ENCODE peak calls at places on chromosomes 16 and 17, in five cellular contexts. N, L, D, J and Q are unnamed samples. For H3K4me1, the result is how much of the 10 kb centered on the place peaks cover.

GRCh38 chr17:19579867-19580565 is 46.4 kb downstream of the SLC47A1 start:
- DNase-seq in L (no peak), D (no peak), N (no peak), J (no peak), Q (peak)

GRCh38 chr17:69018687-69019086 is 42.0 kb downstream of the ABCA9 start:
- DNase-seq in D (no peak), L (no peak), J (no peak), N (no peak), Q (no peak)

GRCh38 chr16:62064173-62064572 is 27.9 kb upstream of the CDH8 start:
- DNase-seq in L (no peak), J (no peak), D (no peak), N (no peak), Q (no peak)

GRCh38 chr16:70695351-70696070 is 9.7 kb upstream of the MTSS2 start:
- DNase-seq in L (no peak), J (peak), D (no peak), N (no peak), Q (peak)

GRCh38 chr17:81636505-81637288 is at the start of the genes NPLOC4 and TSPAN10:
- DNase-seq in D (peak), L (no peak), N (peak), J (peak), Q (peak)

GRCh38 chr17:66466933-66467367 is 164.5 kb downstream of the PRKCA start:
- DNase-seq in N (no peak), J (peak), D (peak), L (no peak), Q (peak)

GRCh38 chr17:80101160-80101945 is at the start of gene GAA:
- DNase-seq in D (peak), N (peak), L (no peak), J (peak), Q (peak)

GRCh38 chr16:29729116-29729521 is 16.7 kb downstream of the C16orf54 start:
- DNase-seq in D (peak), L (no peak), J (no peak), N (no peak), Q (no peak)

GRCh38 chr16:15604460-15605390 is 38.2 kb downstream of the MARF1 start:
- DNase-seq in D (no peak), J (no peak), N (no peak), L (no peak), Q (no peak)

GRCh38 chr17:51275381-51275780 is 15.0 kb downstream of the UTP18 start:
- DNase-seq in L (no peak), D (peak), J (no peak), N (no peak), Q (no peak)

GRCh38 chr16:86093801-86094750 is 195.1 kb downstream of the IRF8 start:
- DNase-seq in J (peak), D (no peak), L (no peak), N (no peak), Q (no peak)

GRCh38 chr16:6558133-6558532 is 774.5 kb upstream of the RBFOX1 start:
- DNase-seq in N (no peak), D (no peak), J (no peak), L (no peak), Q (no peak)

GRCh38 chr17:80265205-80266068 is 4.8 kb downstream of the RNF213 start:
- DNase-seq in L (no peak), D (no peak), J (no peak), N (no peak), Q (no peak)

GRCh38 chr16:83245061-83245460 is 562.7 kb upstream of the HSBP1 start:
- DNase-seq in D (peak), N (no peak), J (no peak), L (no peak), Q (no peak)

GRCh38 chr17:42000399-42001076 is 16.7 kb downstream of the DNAJC7 start:
- DNase-seq in L (no peak), N (no peak), D (no peak), J (no peak), Q (no peak)

GRCh38 chr16:77897831-77898540 is 109.6 kb downstream of the VAT1L start:
- DNase-seq in N (no peak), L (no peak), D (peak), J (no peak), Q (no peak)

GRCh38 chr16:77896357-77896972 is 108.1 kb downstream of the VAT1L start:
- DNase-seq in N (no peak), D (no peak), L (no peak), J (no peak), Q (no peak)

GRCh38 chr16:77899416-77899815 is 111.1 kb downstream of the VAT1L start:
- DNase-seq in D (no peak), N (no peak), L (no peak), J (no peak), Q (no peak)

GRCh38 chr16:77898671-77899211 is 110.4 kb downstream of the VAT1L start:
- DNase-seq in D (peak), L (no peak), N (no peak), J (no peak), Q (peak)

DNA sequence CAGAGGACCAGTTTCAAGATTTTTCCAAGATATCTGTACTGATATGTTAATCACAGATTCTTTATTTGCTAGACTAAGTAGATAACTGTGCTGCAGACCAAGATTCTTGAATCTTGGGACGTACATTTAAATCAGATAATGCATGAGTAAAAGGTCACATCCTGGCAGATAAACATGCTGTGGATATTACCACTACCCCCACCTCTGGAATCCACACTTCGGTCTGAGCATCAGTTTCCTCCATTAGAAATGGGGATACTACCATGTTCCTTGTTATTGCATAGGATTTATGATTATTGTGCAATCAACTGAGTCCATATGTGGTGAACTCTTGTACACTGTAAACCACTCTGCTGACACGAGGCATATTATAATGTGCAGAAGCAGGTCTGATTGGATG is 108.7 kb downstream of the VAT1L start:
- DNase-seq in D (peak), N (no peak), L (no peak), J (no peak), Q (no peak)
- TF ChIP-seq POLR2A in D (no peak), N (no peak), L (no peak), J (no peak), Q (no peak)

DNA sequence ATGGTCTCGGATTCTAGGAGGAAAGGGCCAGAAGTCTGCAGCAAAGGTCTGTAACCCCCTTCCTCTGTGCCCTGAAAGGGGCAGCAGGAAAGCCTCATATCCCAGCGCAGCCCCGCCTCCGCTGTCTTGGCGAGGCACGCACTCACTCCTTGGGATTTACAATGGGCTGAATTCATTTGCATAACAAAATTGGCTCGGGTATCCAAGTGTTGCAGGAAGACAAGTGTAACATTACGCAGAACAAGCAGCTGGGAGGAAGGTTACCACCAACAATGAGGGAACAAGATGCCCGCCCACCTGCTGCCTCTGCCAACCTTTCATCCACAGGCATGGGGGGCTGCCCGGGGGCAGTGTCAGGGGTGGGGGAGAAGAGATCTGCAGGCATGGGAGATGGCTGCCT is 130.4 kb downstream of the MRM1 start:
- DNase-seq in J (no peak), D (no peak), N (no peak), L (no peak), Q (no peak)
- H3K4me1 ChIP-seq in J (under half), D (under half), N (under half), L (under half), Q (under half)

GRCh38 chr17:1001640-1002411 is 4.9 kb downstream of the TIMM22 start:
- DNase-seq in D (peak), N (peak), J (no peak), L (no peak), Q (peak)

GRCh38 chr17:1002771-1003555 is 6.0 kb downstream of the TIMM22 start:
- DNase-seq in L (no peak), D (peak), J (no peak), N (no peak), Q (peak)

GRCh38 chr17:998111-998510 is 1.2 kb downstream of the TIMM22 start:
- DNase-seq in D (no peak), N (no peak), J (no peak), L (no peak), Q (no peak)

GRCh38 chr17:1002412-1002753 is 5.5 kb downstream of the TIMM22 start:
- DNase-seq in D (peak), L (no peak), N (no peak), J (no peak), Q (no peak)

GRCh38 chr17:1000597-1001490 is 3.9 kb downstream of the TIMM22 start:
- DNase-seq in L (no peak), J (no peak), D (peak), N (no peak), Q (peak)
- H3K4me3 ChIP-seq in L (no peak), J (no peak), D (no peak), N (no peak), Q (no peak)

DNA sequence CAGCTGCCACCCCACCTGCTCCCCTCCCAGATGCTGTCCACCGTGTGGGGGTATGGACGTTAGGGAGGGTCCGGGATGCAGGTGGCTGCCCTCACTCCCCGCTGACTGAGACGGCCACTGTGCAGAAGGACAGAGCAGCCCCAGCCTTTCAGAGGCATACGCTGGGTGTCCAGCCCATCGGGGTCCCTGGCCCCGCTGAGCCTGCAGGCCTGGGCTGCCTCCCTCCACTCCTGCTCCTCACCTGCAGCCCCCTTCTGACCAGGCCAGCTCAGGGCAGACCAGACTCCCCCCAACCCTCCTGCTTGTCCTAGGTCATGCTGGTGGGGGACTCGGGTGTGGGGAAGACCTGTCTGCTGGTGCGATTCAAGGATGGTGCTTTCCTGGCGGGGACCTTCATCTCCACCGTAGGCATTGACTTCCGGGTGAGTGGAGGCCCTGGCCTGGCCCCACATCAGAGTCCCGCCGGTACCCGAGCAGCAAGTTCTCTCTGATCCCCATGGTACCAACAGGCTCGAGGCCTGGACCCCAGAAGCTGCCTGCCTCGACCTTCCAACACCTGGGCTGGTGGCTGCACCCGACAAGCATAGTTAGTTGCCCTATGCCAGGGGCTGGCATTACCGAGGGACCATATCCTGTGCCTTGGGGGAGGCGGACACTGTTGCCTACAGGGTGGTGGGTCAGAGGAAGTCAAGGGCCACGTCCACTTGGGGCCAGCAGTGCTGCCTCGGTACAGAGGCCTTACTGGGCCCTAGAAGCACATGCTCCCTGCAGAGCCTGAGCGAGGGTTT is 1.4 kb downstream of the RAB26 start:
- DNase-seq in L (no peak), J (no peak), N (no peak), D (no peak), Q (no peak)
- TF ChIP-seq POLR2A in L (no peak), J (no peak), N (no peak), D (no peak), Q (no peak)

GRCh38 chr17:63276821-63277220 is 169.3 kb downstream of the CYB561 start:
- DNase-seq in J (no peak), N (no peak), L (no peak), D (no peak), Q (no peak)
- H3K4me1 ChIP-seq in J (under half), N (under half), L (under half), D (under half), Q (under half)

GRCh38 chr17:21376835-21377690 is 906 bp downstream of the KCNJ12 start:
- DNase-seq in J (no peak), D (peak), L (no peak), N (no peak), Q (no peak)

GRCh38 chr17:21376585-21376834 is 353 bp downstream of the KCNJ12 start:
- DNase-seq in N (no peak), J (no peak), D (no peak), L (no peak), Q (no peak)

GRCh38 chr17:21379080-21379711 is 3.0 kb downstream of the KCNJ12 start:
- DNase-seq in L (no peak), J (peak), D (no peak), N (no peak), Q (no peak)

GRCh38 chr17:21378553-21378952 is 2.4 kb downstream of the KCNJ12 start:
- DNase-seq in N (no peak), J (no peak), L (no peak), D (no peak), Q (no peak)

GRCh38 chr17:21377821-21378396 is 1.8 kb downstream of the KCNJ12 start:
- DNase-seq in D (no peak), N (no peak), L (no peak), J (no peak), Q (no peak)
- H3K4me3 ChIP-seq in D (no peak), N (peak), L (peak), J (no peak), Q (no peak)

GRCh38 chr16:4688674-4689045 is 4.7 kb upstream of the NUDT16L1 start:
- DNase-seq in L (no peak), N (no peak), D (no peak), J (no peak), Q (no peak)

GRCh38 chr16:4687416-4687815 is 5.9 kb upstream of the NUDT16L1 start:
- DNase-seq in L (no peak), D (no peak), J (no peak), N (no peak), Q (no peak)

GRCh38 chr16:4687946-4688673 is 5.3 kb upstream of the NUDT16L1 start:
- DNase-seq in D (no peak), J (no peak), N (no peak), L (no peak), Q (peak)

GRCh38 chr16:4689864-4690704 is 3.3 kb upstream of the NUDT16L1 start:
- DNase-seq in N (no peak), J (no peak), L (no peak), D (no peak), Q (no peak)

DNA sequence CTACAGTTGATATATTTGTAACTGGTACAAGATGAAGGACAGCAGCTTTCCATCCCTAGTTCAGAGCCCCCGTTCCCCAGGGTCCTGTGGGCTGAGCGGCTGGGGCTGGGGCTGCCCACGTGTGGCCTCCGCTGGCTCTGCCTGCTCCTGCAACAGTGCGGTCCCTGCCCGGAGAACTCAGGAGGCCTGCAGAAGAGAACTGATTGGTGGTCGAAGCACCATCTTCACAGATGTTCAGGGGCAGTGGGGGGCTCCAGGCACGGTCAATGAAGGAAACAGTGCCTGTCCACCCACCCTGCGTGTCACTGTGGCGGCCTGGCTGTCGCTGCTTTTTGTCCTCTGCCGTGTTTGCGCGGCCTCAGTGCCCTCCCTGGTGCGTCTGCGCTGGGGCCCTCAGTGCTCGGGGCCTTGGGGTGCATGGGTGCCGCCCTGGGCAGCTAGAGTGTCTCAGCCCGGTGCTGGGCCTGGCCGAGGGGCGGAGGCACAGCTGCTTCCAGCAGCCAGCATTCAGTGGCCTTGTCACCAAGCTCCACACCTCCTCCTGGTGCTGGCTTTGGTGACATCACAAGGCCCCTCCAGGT is 4.2 kb upstream of the NUDT16L1 start:
- DNase-seq in N (no peak), J (no peak), L (no peak), D (no peak), Q (peak)
- TF ChIP-seq POLR2A in N (no peak), J (no peak), L (no peak), D (no peak), Q (no peak)

DNA sequence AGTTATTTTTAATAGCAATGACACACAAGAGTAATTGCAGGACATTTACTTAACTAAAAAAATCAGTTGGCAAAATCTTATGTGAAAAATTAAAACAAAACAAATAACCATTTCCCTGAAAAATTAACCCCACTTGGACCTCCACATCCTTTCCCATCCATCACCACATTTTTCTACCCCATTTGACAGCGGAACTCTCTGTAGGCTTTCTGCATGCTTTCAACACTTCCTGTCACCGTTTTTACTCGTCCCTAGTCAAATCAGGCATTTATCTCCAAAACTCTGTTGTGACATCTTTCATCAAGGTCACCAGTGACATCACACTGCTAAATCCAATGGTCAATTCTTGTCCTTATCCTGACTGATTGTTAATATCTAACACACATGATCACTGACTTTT is 27.5 kb downstream of the KCNJ16 start:
- DNase-seq in J (no peak), D (no peak), L (no peak), N (no peak), Q (no peak)
- H3K4me1 ChIP-seq in J (under half), D (under half), L (under half), N (under half), Q (under half)

DNA sequence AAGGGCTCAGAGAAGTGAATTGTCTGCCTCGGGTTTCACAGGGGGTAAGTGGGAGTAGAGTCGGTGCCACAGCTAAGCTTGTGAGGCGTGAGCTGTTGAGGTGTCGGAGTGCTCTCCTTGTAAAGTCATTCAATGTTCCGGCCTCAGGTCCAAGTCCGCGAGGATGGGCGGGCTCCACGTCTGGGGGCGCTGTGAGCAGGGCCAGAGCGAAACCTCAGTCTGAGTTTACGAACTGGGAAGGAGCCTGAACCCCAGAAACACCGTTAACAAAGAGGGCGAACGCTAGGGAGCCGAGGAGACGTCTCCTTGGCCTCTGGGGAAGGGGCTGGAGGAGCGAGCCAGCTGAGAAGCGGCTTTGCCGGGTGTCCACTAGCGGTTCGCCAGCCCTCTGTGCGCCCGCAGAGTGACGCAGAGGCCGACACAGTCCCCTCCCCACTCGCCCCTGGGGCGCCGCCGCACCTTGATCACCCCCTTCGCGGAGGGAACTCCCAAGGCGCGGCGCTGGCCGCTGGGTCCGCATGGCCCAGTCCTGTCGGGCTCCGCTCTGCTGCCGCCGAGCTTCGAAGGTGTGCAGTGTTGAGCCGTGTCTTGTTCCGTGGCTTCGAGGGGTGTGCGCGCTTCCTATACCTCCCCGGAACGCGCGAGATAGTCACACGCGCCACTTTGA is 4.9 kb downstream of the IRX3 start:
- DNase-seq in J (peak), D (no peak), N (no peak), L (no peak), Q (no peak)
- H3K4me3 ChIP-seq in J (no peak), D (no peak), N (no peak), L (peak), Q (no peak)